ENCODE peak calls at places on chromosomes 12 and 14, in four cellular contexts. I, W, V and C are unnamed samples.

GRCh38 chr12:43742106-43742505 is 16.5 kb downstream of the PUS7L start:
- DNase-seq in I (peak; percentile 79), W (no peak), V (no peak), C (peak; percentile 17)

GRCh38 chr14:106883218-106883692 is 1356.9 kb downstream of the TMEM121 start:
- DNase-seq in I (no peak), W (peak; percentile 48), V (no peak), C (no peak)

GRCh38 chr14:103802353-103802752 is 45.0 kb downstream of the PPP1R13B start:
- DNase-seq in I (no peak), W (no peak), V (no peak), C (no peak)

GRCh38 chr14:32342854-32343200 is 13.7 kb downstream of the AKAP6 start:
- DNase-seq in I (no peak), W (no peak), V (no peak), C (no peak)

GRCh38 chr12:22662356-22662755 is 37.4 kb downstream of the ETNK1 start:
- DNase-seq in I (no peak), W (no peak), V (no peak), C (no peak)

GRCh38 chr14:64654072-64654899 is 49.9 kb upstream of the PLEKHG3 start:
- DNase-seq in I (peak; percentile 87), W (no peak), V (peak; percentile 85), C (no peak)

GRCh38 chr12:11653215-11653753 is 3.8 kb downstream of the ETV6 start:
- DNase-seq in I (no peak), W (no peak), V (peak; percentile 39), C (no peak)

GRCh38 chr14:102594514-102595175 is 2.2 kb downstream of the RCOR1 start:
- DNase-seq in I (no peak), W (peak; percentile 85), V (peak; percentile 75), C (no peak)

GRCh38 chr14:86481105-86481504 is 951.2 kb downstream of the FLRT2 start:
- DNase-seq in I (no peak), W (no peak), V (no peak), C (no peak)

GRCh38 chr12:119660074-119660473 is 7.9 kb upstream of the PRKAB1 start:
- DNase-seq in I (no peak), W (no peak), V (no peak), C (no peak)

GRCh38 chr12:75509621-75510020 is 1.8 kb downstream of the KRR1 start:
- DNase-seq in I (no peak), W (no peak), V (no peak), C (no peak)

GRCh38 chr12:54438506-54438905 is 19.4 kb upstream of the ITGA5 start:
- DNase-seq in I (no peak), W (peak; percentile 48), V (no peak), C (no peak)

GRCh38 chr12:2507811-2508210 is 287.0 kb upstream of the FKBP4 start:
- DNase-seq in I (no peak), W (peak; percentile 85), V (no peak), C (no peak)

GRCh38 chr14:93727039-93727740 is 61.1 kb downstream of the PRIMA1 start:
- DNase-seq in I (no peak), W (no peak), V (no peak), C (no peak)

GRCh38 chr14:26939756-26940155 is 341.9 kb upstream of the NOVA1 start:
- DNase-seq in I (no peak), W (no peak), V (no peak), C (no peak)

GRCh38 chr12:6444704-6445688 is at the start of gene CD27:
- DNase-seq in I (no peak), W (no peak), V (no peak), C (no peak)

GRCh38 chr12:80837342-80837978 is 100.3 kb downstream of the LIN7A start:
- DNase-seq in I (peak; percentile 16), W (peak; percentile 84), V (peak; percentile 36), C (peak; percentile 74)

GRCh38 chr12:118685983-118686607 is 295.2 kb upstream of the SRRM4 start:
- DNase-seq in I (no peak), W (no peak), V (no peak), C (no peak)

GRCh38 chr12:121466800-121467637 is 67.1 kb downstream of the RNF34 start:
- DNase-seq in I (no peak), W (peak; percentile 97), V (peak; percentile 87), C (peak; percentile 20)

GRCh38 chr12:47734725-47735480 is 9.6 kb upstream of the ENDOU start:
- DNase-seq in I (no peak), W (no peak), V (no peak), C (no peak)

GRCh38 chr14:59086241-59086899 is 102.1 kb upstream of the DAAM1 start:
- DNase-seq in I (peak; percentile 60), W (no peak), V (no peak), C (no peak)

GRCh38 chr12:54364413-54364812 is at the start of gene GPR84:
- DNase-seq in I (no peak), W (no peak), V (no peak), C (no peak)

GRCh38 chr14:76870146-76870545 is 43.9 kb downstream of the LRRC74A start:
- DNase-seq in I (no peak), W (peak; percentile 75), V (no peak), C (no peak)

GRCh38 chr12:33187409-33187808 is 252.2 kb downstream of the SYT10 start:
- DNase-seq in I (no peak), W (no peak), V (no peak), C (no peak)

GRCh38 chr14:51014625-51015024 is 70.3 kb upstream of the PYGL start:
- DNase-seq in I (no peak), W (no peak), V (peak; percentile 18), C (no peak)

GRCh38 chr14:106586098-106586704 is 1059.8 kb downstream of the TMEM121 start:
- DNase-seq in I (no peak), W (peak; percentile 49), V (no peak), C (no peak)

GRCh38 chr14:81519200-81519998 is 14.3 kb downstream of the SEL1L start:
- DNase-seq in I (no peak), W (no peak), V (peak; percentile 58), C (no peak)

GRCh38 chr14:105173901-105174894 is 5.6 kb upstream of the JAG2 start:
- DNase-seq in I (no peak), W (no peak), V (peak; percentile 66), C (no peak)

GRCh38 chr12:45928309-45928708 is 62.1 kb downstream of the SCAF11 start:
- DNase-seq in I (no peak), W (no peak), V (no peak), C (no peak)

GRCh38 chr14:103735022-103735421 is 19.4 kb downstream of the ZFYVE21 start:
- DNase-seq in I (no peak), W (no peak), V (peak; percentile 45), C (no peak)

GRCh38 chr12:40181490-40181889 is 43.3 kb upstream of the LRRK2 start:
- DNase-seq in I (no peak), W (no peak), V (no peak), C (no peak)
- H3K4me3 ChIP-seq in I (no peak overlapping the region), W (no peak overlapping the region), V (no peak overlapping the region), C (no peak overlapping the region)

GRCh38 chr12:52557481-52557880 is 4.5 kb upstream of the KRT71 start:
- DNase-seq in I (no peak), W (peak; percentile 81), V (no peak), C (no peak)

GRCh38 chr12:52564582-52564981 is 9.1 kb downstream of the KRT74 start:
- DNase-seq in I (no peak), W (no peak), V (no peak), C (no peak)

GRCh38 chr12:52559979-52560378 is 7.0 kb upstream of the KRT71 start:
- DNase-seq in I (no peak), W (no peak), V (no peak), C (no peak)

GRCh38 chr12:52566847-52567291 is 6.8 kb downstream of the KRT74 start:
- DNase-seq in I (no peak), W (peak; percentile 76), V (no peak), C (no peak)

DNA sequence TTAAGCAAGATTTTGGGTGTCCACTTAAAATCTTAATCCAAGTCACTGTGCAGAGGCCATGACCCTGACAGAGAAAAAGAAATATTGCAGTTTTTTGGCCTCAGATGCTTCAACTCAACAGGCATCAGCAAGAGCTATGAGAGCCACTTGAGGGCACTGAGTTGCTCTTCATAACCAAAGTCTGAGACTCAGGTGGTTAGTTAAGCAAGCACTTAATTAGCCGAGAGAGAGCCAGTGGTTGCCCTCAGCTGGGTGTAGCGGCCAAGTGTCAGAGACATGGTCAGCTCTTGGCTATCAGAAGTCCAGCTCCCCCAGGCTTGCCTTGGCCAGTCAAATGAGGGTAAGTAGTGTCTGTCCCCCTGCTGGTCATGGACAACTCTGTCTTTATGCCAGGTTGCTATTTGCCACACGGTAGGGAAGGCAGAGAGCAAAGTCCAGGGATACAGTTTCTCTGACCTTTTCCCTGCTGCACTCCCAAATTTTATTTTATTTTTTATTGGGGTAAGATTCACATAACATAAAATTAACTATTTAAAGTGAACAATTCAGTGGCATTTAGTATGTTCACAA is 9.0 kb upstream of the KRT71 start:
- DNase-seq in I (no peak), W (peak; percentile 78), V (no peak), C (no peak)
- TF ChIP-seq CTCF in I (peak; percentile 12), W (peak; percentile 78), V (no peak), C (peak; percentile 39)

GRCh38 chr12:124279846-124280360 is 15.0 kb upstream of the RFLNA start:
- DNase-seq in I (no peak), W (no peak), V (peak; percentile 18), C (no peak)
- H3K4me3 ChIP-seq in I (no peak overlapping the region), W (no peak overlapping the region), V (no peak overlapping the region), C (no peak overlapping the region)

DNA sequence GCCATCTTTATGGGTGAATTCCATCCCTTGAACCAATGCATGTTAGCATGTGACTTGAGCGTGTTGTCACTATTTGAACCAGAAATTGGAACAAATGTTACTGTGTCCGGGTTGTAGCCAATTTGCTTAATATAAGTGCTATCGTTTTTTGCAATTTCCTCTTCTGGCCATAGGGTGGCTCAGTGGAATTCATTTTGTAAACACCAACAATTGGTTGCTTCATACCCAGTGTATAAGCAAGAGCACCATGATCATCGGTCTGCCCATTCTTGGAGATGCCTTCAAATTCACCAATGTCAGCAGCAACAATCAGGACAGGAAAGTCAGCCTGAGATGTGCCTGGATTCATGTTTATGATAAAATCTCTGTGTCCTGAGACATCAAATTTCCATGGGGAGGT is 5.0 kb upstream of the NEDD1 start:
- DNase-seq in I (no peak), W (no peak), V (no peak), C (no peak)
- TF ChIP-seq CTCF in I (no peak), W (peak; percentile 17), V (no peak), C (peak; percentile 5)

GRCh38 chr14:71169028-71169427 is 261.8 kb downstream of the PCNX1 start:
- DNase-seq in I (no peak), W (no peak), V (no peak), C (no peak)

GRCh38 chr14:71165650-71166049 is 258.4 kb downstream of the PCNX1 start:
- DNase-seq in I (no peak), W (no peak), V (no peak), C (no peak)

GRCh38 chr14:71169861-71170260 is 262.6 kb downstream of the PCNX1 start:
- DNase-seq in I (no peak), W (no peak), V (no peak), C (no peak)

GRCh38 chr14:71166434-71166833 is 259.2 kb downstream of the PCNX1 start:
- DNase-seq in I (no peak), W (peak; percentile 62), V (peak; percentile 64), C (peak; percentile 70)

DNA sequence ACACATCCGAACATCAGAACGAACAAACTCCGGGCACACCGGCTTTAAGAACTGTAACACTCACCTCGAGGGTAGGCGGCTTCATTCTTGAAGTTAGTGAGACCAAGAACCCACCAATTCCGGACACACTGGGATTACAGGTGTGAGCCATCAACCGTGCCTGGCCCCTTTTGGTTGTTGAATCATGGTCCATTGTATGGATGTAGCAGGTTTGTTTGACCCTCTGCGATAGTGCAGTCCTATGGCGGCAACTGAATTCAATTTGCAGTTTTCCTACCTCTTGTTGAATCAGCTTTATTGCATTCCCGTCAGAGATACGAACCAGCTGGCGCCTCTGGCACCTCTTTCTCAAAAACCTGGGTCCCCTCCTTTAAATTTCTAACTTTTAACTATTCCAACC is 261.3 kb downstream of the PCNX1 start:
- DNase-seq in I (no peak), W (no peak), V (no peak), C (no peak)
- H3K4me3 ChIP-seq in I (no peak overlapping the region), W (no peak overlapping the region), V (no peak overlapping the region), C (no peak overlapping the region)